ENCODE peak calls at places on chromosomes 16 and 17, in five cellular contexts. D is colonic mucosa, Z is PC-3, U is ascending aorta, V is uterus. E is an unnamed sample.

GRCh38 chr17:51015145-51015558 is 105.5 kb downstream of the SPAG9 start:
- DNase-seq in Z (peak; percentile 50), V (no peak), D (no peak), U (no peak), E (peak; percentile 25)

GRCh38 chr17:12643812-12644211 is 21.9 kb upstream of the MYOCD start:
- DNase-seq in Z (no peak), U (no peak), V (no peak), D (no peak), E (no peak)

GRCh38 chr17:17484451-17484899 is 7.7 kb downstream of the MED9 start:
- DNase-seq in V (no peak), U (no peak), Z (no peak), D (no peak), E (no peak)

GRCh38 chr16:58638148-58639036 is 8.8 kb upstream of the CNOT1 start:
- DNase-seq in U (no peak), V (peak; percentile 41), Z (peak; percentile 74), D (no peak), E (peak; percentile 90)

GRCh38 chr17:19730829-19731228 is 14.4 kb upstream of the SLC47A2 start:
- DNase-seq in Z (no peak), D (no peak), U (no peak), V (no peak), E (no peak)

GRCh38 chr17:48246623-48247022 is 139.1 kb downstream of the SNX11 start:
- DNase-seq in V (no peak), U (no peak), Z (peak; percentile 50), D (no peak), E (no peak)

GRCh38 chr16:4661661-4662060 is 31.7 kb upstream of the NUDT16L1 start:
- DNase-seq in D (no peak), Z (no peak), U (no peak), V (no peak), E (peak; percentile 51)

GRCh38 chr17:17098426-17099035 is 56.3 kb downstream of the MPRIP start:
- DNase-seq in V (peak; percentile 69), U (no peak), D (peak; percentile 44), Z (no peak), E (peak; percentile 77)

GRCh38 chr16:68686905-68687304 is 41.8 kb downstream of the CDH3 start:
- DNase-seq in V (no peak), U (no peak), D (no peak), Z (no peak), E (no peak)

GRCh38 chr17:37107406-37108083 is 158.8 kb downstream of the AATF start:
- DNase-seq in D (no peak), Z (no peak), U (no peak), V (peak; percentile 27), E (peak; percentile 18)

GRCh38 chr17:8791910-8792270 is 7.3 kb downstream of the MFSD6L start:
- DNase-seq in Z (peak; percentile 38), D (no peak), U (no peak), V (no peak), E (peak; percentile 49)

GRCh38 chr17:8384801-8385335 is 1.9 kb upstream of the RPL26 start:
- DNase-seq in U (no peak), V (no peak), Z (peak; percentile 73), D (no peak), E (peak; percentile 96)

GRCh38 chr16:77450790-77451487 is 16.1 kb upstream of the ADAMTS18 start:
- DNase-seq in D (no peak), U (no peak), V (no peak), Z (no peak), E (no peak)

GRCh38 chr16:22050963-22051362 is 41.4 kb upstream of the VWA3A start:
- DNase-seq in Z (peak; percentile 24), V (no peak), D (no peak), U (no peak), E (no peak)

GRCh38 chr16:81889896-81890634 is 111.0 kb downstream of the PLCG2 start:
- DNase-seq in U (no peak), V (peak; percentile 26), D (peak; percentile 63), Z (peak; percentile 77), E (peak; percentile 69)

GRCh38 chr16:48720266-48720665 is 110.3 kb upstream of the N4BP1 start:
- DNase-seq in Z (peak; percentile 36), D (no peak), U (no peak), V (no peak), E (no peak)

GRCh38 chr17:36918260-36918691 is 19.0 kb upstream of the LHX1 start:
- DNase-seq in Z (no peak), V (no peak), U (no peak), D (no peak), E (peak; percentile 79)

GRCh38 chr17:50149425-50150353 is 788 bp downstream of the PPP1R9B start:
- DNase-seq in V (peak; percentile 52), D (no peak), U (no peak), Z (peak; percentile 70), E (peak; percentile 67)

GRCh38 chr16:50928065-50928464 is 186.2 kb downstream of the CYLD start:
- DNase-seq in U (no peak), V (no peak), Z (no peak), D (no peak), E (no peak)

GRCh38 chr17:73474370-73474988 is 162.7 kb upstream of the CDC42EP4 start:
- DNase-seq in U (no peak), Z (peak; percentile 64), V (peak; percentile 26), D (peak; percentile 84), E (peak; percentile 74)

GRCh38 chr16:69747115-69747514 is 7.6 kb downstream of the NOB1 start:
- DNase-seq in U (no peak), D (no peak), Z (no peak), V (no peak), E (no peak)

GRCh38 chr16:85750827-85751641 is at the start of gene C16orf74:
- DNase-seq in V (peak; percentile 26), Z (peak; percentile 71), D (peak; percentile 64), U (no peak), E (peak; percentile 17)

GRCh38 chr17:29870836-29871430 is 59.1 kb downstream of the SSH2 start:
- DNase-seq in U (no peak), V (no peak), Z (no peak), D (no peak), E (no peak)

GRCh38 chr16:13923703-13924298 is 3.8 kb downstream of the ERCC4 start:
- DNase-seq in U (no peak), V (no peak), Z (peak; percentile 69), D (no peak), E (peak; percentile 83)

GRCh38 chr16:78060295-78060694 is 37.9 kb downstream of the CLEC3A start:
- DNase-seq in V (no peak), D (no peak), U (no peak), Z (no peak), E (no peak)

GRCh38 chr16:5580772-5581171 is 483.2 kb upstream of the EEF2KMT start:
- DNase-seq in D (no peak), V (no peak), Z (no peak), U (no peak), E (no peak)

GRCh38 chr17:62134397-62134796 is 69.3 kb upstream of the MED13 start:
- DNase-seq in D (no peak), Z (no peak), U (no peak), V (no peak), E (no peak)

GRCh38 chr16:87085441-87085840 is 231.8 kb downstream of the C16orf95 start:
- DNase-seq in D (no peak), Z (no peak), V (no peak), U (no peak), E (no peak)

GRCh38 chr16:71781741-71782140 is 26.9 kb downstream of the AP1G1 start:
- DNase-seq in U (no peak), D (no peak), Z (peak; percentile 64), V (no peak), E (peak; percentile 72)

GRCh38 chr16:71337631-71338030 is 20.9 kb upstream of the CALB2 start:
- DNase-seq in D (no peak), Z (no peak), U (no peak), V (no peak), E (no peak)

GRCh38 chr16:16062023-16062932 is 112.9 kb downstream of the ABCC1 start:
- DNase-seq in D (no peak), V (no peak), U (no peak), Z (no peak), E (no peak)

GRCh38 chr16:324201-324450 is 28.4 kb downstream of the AXIN1 start:
- DNase-seq in V (no peak), D (no peak), U (no peak), Z (no peak), E (no peak)

GRCh38 chr16:318628-319027 is 33.9 kb downstream of the AXIN1 start:
- DNase-seq in V (no peak), D (no peak), Z (no peak), U (no peak), E (no peak)

GRCh38 chr16:322476-323143 is 29.9 kb downstream of the AXIN1 start:
- DNase-seq in V (no peak), Z (no peak), D (no peak), U (no peak), E (no peak)

GRCh38 chr16:320206-320605 is 32.3 kb downstream of the AXIN1 start:
- DNase-seq in Z (no peak), D (no peak), U (no peak), V (no peak), E (no peak)

DNA sequence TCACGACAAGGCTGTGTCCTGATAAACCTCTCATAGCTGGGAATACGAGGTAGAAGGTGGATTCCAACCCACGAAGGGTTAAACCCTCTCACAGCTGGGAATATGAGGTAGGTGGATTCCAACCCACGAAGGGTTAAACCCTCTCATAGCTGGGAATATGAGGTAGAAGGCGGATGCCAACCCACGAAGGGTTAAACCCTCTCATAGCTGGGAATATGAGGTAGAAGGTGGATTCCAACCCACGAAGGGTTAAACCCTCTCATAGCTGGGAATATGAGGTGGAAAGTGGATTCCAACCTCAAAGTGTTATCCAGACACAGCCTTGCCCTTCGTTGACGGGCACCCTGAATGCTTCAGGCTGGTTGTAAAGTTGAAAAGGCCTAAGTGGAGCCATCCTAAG is 31.0 kb downstream of the AXIN1 start:
- DNase-seq in U (no peak), V (no peak), Z (no peak), D (no peak), E (no peak)
- H3K4me1 ChIP-seq in U (no peaks in the 10 kb centered on the region), V (no peaks in the 10 kb centered on the region), Z (no peaks in the 10 kb centered on the region), D (peaks cover 8% of the 10 kb centered on the region), E (no peaks in the 10 kb centered on the region)

DNA sequence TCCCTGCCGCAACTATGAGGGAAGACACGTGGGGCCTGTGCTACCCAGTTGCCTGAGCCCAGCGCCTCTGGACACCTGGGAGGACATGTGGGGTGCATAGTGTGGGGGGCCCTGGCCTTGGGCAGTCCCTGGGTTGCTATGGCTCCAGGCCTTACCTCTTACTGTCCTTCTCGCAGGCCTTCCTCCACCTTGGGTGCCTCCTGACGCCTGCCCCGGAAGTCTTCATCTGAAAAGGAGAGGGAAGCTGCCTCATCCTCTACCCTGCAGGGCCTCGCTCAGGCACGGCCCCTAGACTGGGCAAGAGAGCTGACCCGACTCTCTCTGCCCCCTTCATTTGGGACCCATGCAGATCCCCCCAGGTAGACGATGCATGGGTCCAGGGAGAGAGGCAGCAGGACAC is 16.5 kb upstream of the MRPS23 start:
- DNase-seq in Z (no peak), U (no peak), V (no peak), D (no peak), E (no peak)
- H3K4me1 ChIP-seq in Z (peaks cover 46% of the 10 kb centered on the region), U (peaks cover 37% of the 10 kb centered on the region), V (peaks cover 8% of the 10 kb centered on the region), D (peaks cover 8% of the 10 kb centered on the region), E (peaks cover 51% of the 10 kb centered on the region)

GRCh38 chr17:21525464-21526130 is 149.4 kb downstream of the KCNJ12 start:
- DNase-seq in D (no peak), U (no peak), Z (no peak), V (no peak), E (no peak)
- H3K4me1 ChIP-seq in D (no peaks in the 10 kb centered on the region), U (no peaks in the 10 kb centered on the region), Z (no peaks in the 10 kb centered on the region), V (no peaks in the 10 kb centered on the region), E (no peaks in the 10 kb centered on the region)

DNA sequence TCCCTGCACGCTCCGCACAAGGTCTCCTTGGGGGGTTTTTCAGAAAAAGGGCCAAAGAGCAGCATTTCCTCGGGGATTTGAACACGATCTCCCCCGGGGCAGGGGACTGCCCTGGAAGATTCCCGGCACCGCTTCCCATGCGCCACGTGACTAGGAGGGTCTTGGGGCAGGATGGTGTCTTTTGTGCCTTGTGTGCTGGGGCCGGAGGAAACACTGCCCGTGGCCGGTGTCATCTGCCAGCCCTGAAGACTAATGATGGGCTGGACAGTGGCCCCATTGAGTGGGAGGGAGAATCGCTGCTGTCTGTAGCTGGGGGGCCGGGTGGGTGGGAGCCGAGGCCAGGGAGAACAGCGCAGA is 315.1 kb downstream of the SEC14L1 start:
- DNase-seq in V (no peak), U (no peak), Z (no peak), D (no peak), E (no peak)
- H3K4me1 ChIP-seq in V (no peaks in the 10 kb centered on the region), U (peaks cover 11% of the 10 kb centered on the region), Z (peaks cover under 1% of the 10 kb centered on the region), D (peaks cover 20% of the 10 kb centered on the region), E (peaks cover 38% of the 10 kb centered on the region)